ENCODE peak calls at places on chromosomes 12 and 14, in seven cellular contexts. One of them, this sample, is unnamed.

GRCh38 chr12:117497407-117497806 is 136.0 kb upstream of the NOS1 start:
- DNase-seq in iPS-NIHi11: no peak
- DNase-seq in progenitor cell of endocrine pancreas: no peak
- DNase-seq in prostate gland: no peak
- DNase-seq in stimulated activated CD4-positive, alpha-beta T cell treated with anti-CD3 and anti-CD28 coated beads, Interleukin-15, amount 100 ng/mL, for 1 hour: no peak
- DNase-seq in activated CD8-positive, alpha-beta T cell treated with anti-CD3 and anti-CD28 coated beads, Interleukin-2, amount 10 ng/mL, durations not matched to agents 7 days and 5 days: no peak
- DNase-seq in T follicular helper cell: no peak
- DNase-seq in this sample: no peak

GRCh38 chr14:54108481-54109471 is 152.2 kb upstream of the BMP4 start:
- DNase-seq in progenitor cell of endocrine pancreas: no peak
- DNase-seq in stimulated activated CD4-positive, alpha-beta T cell treated with anti-CD3 and anti-CD28 coated beads, Interleukin-15, amount 100 ng/mL, for 1 hour: no peak
- DNase-seq in prostate gland: no peak
- DNase-seq in iPS-NIHi11: no peak
- DNase-seq in T follicular helper cell: no peak
- DNase-seq in activated CD8-positive, alpha-beta T cell treated with anti-CD3 and anti-CD28 coated beads, Interleukin-2, amount 10 ng/mL, durations not matched to agents 7 days and 5 days: no peak
- DNase-seq in this sample: peak

GRCh38 chr12:104522985-104523719 is 66.4 kb downstream of the CHST11 start:
- DNase-seq in activated CD8-positive, alpha-beta T cell treated with anti-CD3 and anti-CD28 coated beads, Interleukin-2, amount 10 ng/mL, durations not matched to agents 7 days and 5 days: no peak
- DNase-seq in stimulated activated CD4-positive, alpha-beta T cell treated with anti-CD3 and anti-CD28 coated beads, Interleukin-15, amount 100 ng/mL, for 1 hour: no peak
- DNase-seq in T follicular helper cell: no peak
- DNase-seq in prostate gland: no peak
- DNase-seq in progenitor cell of endocrine pancreas: no peak
- DNase-seq in iPS-NIHi11: no peak
- DNase-seq in this sample: no peak

GRCh38 chr14:105647784-105648608 is 121.6 kb downstream of the TMEM121 start:
- DNase-seq in progenitor cell of endocrine pancreas: no peak
- DNase-seq in stimulated activated CD4-positive, alpha-beta T cell treated with anti-CD3 and anti-CD28 coated beads, Interleukin-15, amount 100 ng/mL, for 1 hour: no peak
- DNase-seq in T follicular helper cell: no peak
- DNase-seq in activated CD8-positive, alpha-beta T cell treated with anti-CD3 and anti-CD28 coated beads, Interleukin-2, amount 10 ng/mL, durations not matched to agents 7 days and 5 days: no peak
- DNase-seq in prostate gland: peak
- DNase-seq in iPS-NIHi11: no peak
- DNase-seq in this sample: no peak

GRCh38 chr12:14280921-14281320 is 84.6 kb upstream of the ATF7IP start:
- DNase-seq in iPS-NIHi11: no peak
- DNase-seq in T follicular helper cell: no peak
- DNase-seq in activated CD8-positive, alpha-beta T cell treated with anti-CD3 and anti-CD28 coated beads, Interleukin-2, amount 10 ng/mL, durations not matched to agents 7 days and 5 days: no peak
- DNase-seq in progenitor cell of endocrine pancreas: no peak
- DNase-seq in stimulated activated CD4-positive, alpha-beta T cell treated with anti-CD3 and anti-CD28 coated beads, Interleukin-15, amount 100 ng/mL, for 1 hour: no peak
- DNase-seq in prostate gland: no peak
- DNase-seq in this sample: no peak

GRCh38 chr14:99731536-99732435 is 47.7 kb downstream of the CYP46A1 start:
- DNase-seq in prostate gland: no peak
- DNase-seq in activated CD8-positive, alpha-beta T cell treated with anti-CD3 and anti-CD28 coated beads, Interleukin-2, amount 10 ng/mL, durations not matched to agents 7 days and 5 days: no peak
- DNase-seq in T follicular helper cell: no peak
- DNase-seq in iPS-NIHi11: no peak
- DNase-seq in progenitor cell of endocrine pancreas: no peak
- DNase-seq in stimulated activated CD4-positive, alpha-beta T cell treated with anti-CD3 and anti-CD28 coated beads, Interleukin-15, amount 100 ng/mL, for 1 hour: no peak
- DNase-seq in this sample: no peak

GRCh38 chr12:52006726-52007157 is at the start of gene TAMALIN:
- DNase-seq in prostate gland: peak
- DNase-seq in T follicular helper cell: peak
- DNase-seq in stimulated activated CD4-positive, alpha-beta T cell treated with anti-CD3 and anti-CD28 coated beads, Interleukin-15, amount 100 ng/mL, for 1 hour: peak
- DNase-seq in iPS-NIHi11: peak
- DNase-seq in activated CD8-positive, alpha-beta T cell treated with anti-CD3 and anti-CD28 coated beads, Interleukin-2, amount 10 ng/mL, durations not matched to agents 7 days and 5 days: peak
- DNase-seq in progenitor cell of endocrine pancreas: peak
- DNase-seq in this sample: peak

GRCh38 chr12:54431911-54432814 is 13.1 kb upstream of the ITGA5 start:
- DNase-seq in iPS-NIHi11: peak
- DNase-seq in activated CD8-positive, alpha-beta T cell treated with anti-CD3 and anti-CD28 coated beads, Interleukin-2, amount 10 ng/mL, durations not matched to agents 7 days and 5 days: peak
- DNase-seq in prostate gland: no peak
- DNase-seq in progenitor cell of endocrine pancreas: no peak
- DNase-seq in T follicular helper cell: no peak
- DNase-seq in stimulated activated CD4-positive, alpha-beta T cell treated with anti-CD3 and anti-CD28 coated beads, Interleukin-15, amount 100 ng/mL, for 1 hour: no peak
- DNase-seq in this sample: peak

GRCh38 chr12:109759595-109759994 is 46.0 kb downstream of the FAM222A start:
- DNase-seq in prostate gland: no peak
- DNase-seq in stimulated activated CD4-positive, alpha-beta T cell treated with anti-CD3 and anti-CD28 coated beads, Interleukin-15, amount 100 ng/mL, for 1 hour: no peak
- DNase-seq in T follicular helper cell: no peak
- DNase-seq in progenitor cell of endocrine pancreas: peak
- DNase-seq in activated CD8-positive, alpha-beta T cell treated with anti-CD3 and anti-CD28 coated beads, Interleukin-2, amount 10 ng/mL, durations not matched to agents 7 days and 5 days: no peak
- DNase-seq in iPS-NIHi11: no peak
- DNase-seq in this sample: no peak

GRCh38 chr14:54317396-54317795 is 79.4 kb upstream of the CDKN3 start:
- DNase-seq in activated CD8-positive, alpha-beta T cell treated with anti-CD3 and anti-CD28 coated beads, Interleukin-2, amount 10 ng/mL, durations not matched to agents 7 days and 5 days: no peak
- DNase-seq in iPS-NIHi11: no peak
- DNase-seq in stimulated activated CD4-positive, alpha-beta T cell treated with anti-CD3 and anti-CD28 coated beads, Interleukin-15, amount 100 ng/mL, for 1 hour: no peak
- DNase-seq in prostate gland: no peak
- DNase-seq in progenitor cell of endocrine pancreas: no peak
- DNase-seq in T follicular helper cell: no peak
- DNase-seq in this sample: no peak

GRCh38 chr14:70721542-70721941 is 79.8 kb downstream of the TTC9 start:
- DNase-seq in activated CD8-positive, alpha-beta T cell treated with anti-CD3 and anti-CD28 coated beads, Interleukin-2, amount 10 ng/mL, durations not matched to agents 7 days and 5 days: no peak
- DNase-seq in stimulated activated CD4-positive, alpha-beta T cell treated with anti-CD3 and anti-CD28 coated beads, Interleukin-15, amount 100 ng/mL, for 1 hour: no peak
- DNase-seq in progenitor cell of endocrine pancreas: no peak
- DNase-seq in prostate gland: no peak
- DNase-seq in iPS-NIHi11: no peak
- DNase-seq in T follicular helper cell: no peak
- DNase-seq in this sample: no peak

GRCh38 chr12:80512781-80513180 is 68.7 kb downstream of the PTPRQ start:
- DNase-seq in T follicular helper cell: no peak
- DNase-seq in activated CD8-positive, alpha-beta T cell treated with anti-CD3 and anti-CD28 coated beads, Interleukin-2, amount 10 ng/mL, durations not matched to agents 7 days and 5 days: no peak
- DNase-seq in progenitor cell of endocrine pancreas: no peak
- DNase-seq in prostate gland: no peak
- DNase-seq in stimulated activated CD4-positive, alpha-beta T cell treated with anti-CD3 and anti-CD28 coated beads, Interleukin-15, amount 100 ng/mL, for 1 hour: no peak
- DNase-seq in iPS-NIHi11: no peak
- DNase-seq in this sample: no peak

GRCh38 chr14:61219256-61219655 is 61.9 kb downstream of the TMEM30B start:
- DNase-seq in activated CD8-positive, alpha-beta T cell treated with anti-CD3 and anti-CD28 coated beads, Interleukin-2, amount 10 ng/mL, durations not matched to agents 7 days and 5 days: no peak
- DNase-seq in T follicular helper cell: no peak
- DNase-seq in iPS-NIHi11: no peak
- DNase-seq in progenitor cell of endocrine pancreas: no peak
- DNase-seq in prostate gland: no peak
- DNase-seq in stimulated activated CD4-positive, alpha-beta T cell treated with anti-CD3 and anti-CD28 coated beads, Interleukin-15, amount 100 ng/mL, for 1 hour: no peak
- DNase-seq in this sample: no peak

GRCh38 chr12:93766802-93767523 is 89.8 kb downstream of the CRADD start:
- DNase-seq in progenitor cell of endocrine pancreas: no peak
- DNase-seq in activated CD8-positive, alpha-beta T cell treated with anti-CD3 and anti-CD28 coated beads, Interleukin-2, amount 10 ng/mL, durations not matched to agents 7 days and 5 days: peak
- DNase-seq in stimulated activated CD4-positive, alpha-beta T cell treated with anti-CD3 and anti-CD28 coated beads, Interleukin-15, amount 100 ng/mL, for 1 hour: no peak
- DNase-seq in prostate gland: peak
- DNase-seq in T follicular helper cell: no peak
- DNase-seq in iPS-NIHi11: peak
- DNase-seq in this sample: peak

GRCh38 chr12:91633734-91634357 is 451.2 kb upstream of the DCN start:
- DNase-seq in T follicular helper cell: no peak
- DNase-seq in stimulated activated CD4-positive, alpha-beta T cell treated with anti-CD3 and anti-CD28 coated beads, Interleukin-15, amount 100 ng/mL, for 1 hour: no peak
- DNase-seq in progenitor cell of endocrine pancreas: no peak
- DNase-seq in prostate gland: no peak
- DNase-seq in activated CD8-positive, alpha-beta T cell treated with anti-CD3 and anti-CD28 coated beads, Interleukin-2, amount 10 ng/mL, durations not matched to agents 7 days and 5 days: no peak
- DNase-seq in iPS-NIHi11: no peak
- DNase-seq in this sample: no peak

GRCh38 chr12:53234236-53234635 is 2.2 kb upstream of the RARG start:
- DNase-seq in iPS-NIHi11: peak
- DNase-seq in progenitor cell of endocrine pancreas: no peak
- DNase-seq in stimulated activated CD4-positive, alpha-beta T cell treated with anti-CD3 and anti-CD28 coated beads, Interleukin-15, amount 100 ng/mL, for 1 hour: no peak
- DNase-seq in prostate gland: no peak
- DNase-seq in activated CD8-positive, alpha-beta T cell treated with anti-CD3 and anti-CD28 coated beads, Interleukin-2, amount 10 ng/mL, durations not matched to agents 7 days and 5 days: no peak
- DNase-seq in T follicular helper cell: no peak
- DNase-seq in this sample: no peak

GRCh38 chr12:127145929-127146789 is 1120.8 kb upstream of the TMEM132C start:
- DNase-seq in progenitor cell of endocrine pancreas: no peak
- DNase-seq in stimulated activated CD4-positive, alpha-beta T cell treated with anti-CD3 and anti-CD28 coated beads, Interleukin-15, amount 100 ng/mL, for 1 hour: peak
- DNase-seq in iPS-NIHi11: peak
- DNase-seq in T follicular helper cell: peak
- DNase-seq in activated CD8-positive, alpha-beta T cell treated with anti-CD3 and anti-CD28 coated beads, Interleukin-2, amount 10 ng/mL, durations not matched to agents 7 days and 5 days: peak
- DNase-seq in prostate gland: peak
- DNase-seq in this sample: peak

GRCh38 chr14:101593411-101594181 is 32.3 kb downstream of the DIO3 start:
- DNase-seq in activated CD8-positive, alpha-beta T cell treated with anti-CD3 and anti-CD28 coated beads, Interleukin-2, amount 10 ng/mL, durations not matched to agents 7 days and 5 days: no peak
- DNase-seq in T follicular helper cell: no peak
- DNase-seq in progenitor cell of endocrine pancreas: no peak
- DNase-seq in prostate gland: no peak
- DNase-seq in stimulated activated CD4-positive, alpha-beta T cell treated with anti-CD3 and anti-CD28 coated beads, Interleukin-15, amount 100 ng/mL, for 1 hour: no peak
- DNase-seq in iPS-NIHi11: peak
- DNase-seq in this sample: no peak

GRCh38 chr14:33617154-33617553 is 333.7 kb downstream of the EGLN3 start:
- DNase-seq in T follicular helper cell: no peak
- DNase-seq in stimulated activated CD4-positive, alpha-beta T cell treated with anti-CD3 and anti-CD28 coated beads, Interleukin-15, amount 100 ng/mL, for 1 hour: no peak
- DNase-seq in iPS-NIHi11: no peak
- DNase-seq in prostate gland: no peak
- DNase-seq in progenitor cell of endocrine pancreas: no peak
- DNase-seq in activated CD8-positive, alpha-beta T cell treated with anti-CD3 and anti-CD28 coated beads, Interleukin-2, amount 10 ng/mL, durations not matched to agents 7 days and 5 days: no peak
- DNase-seq in this sample: no peak

GRCh38 chr12:77648716-77649115 is 182.0 kb upstream of the NAV3 start:
- DNase-seq in prostate gland: no peak
- DNase-seq in activated CD8-positive, alpha-beta T cell treated with anti-CD3 and anti-CD28 coated beads, Interleukin-2, amount 10 ng/mL, durations not matched to agents 7 days and 5 days: no peak
- DNase-seq in stimulated activated CD4-positive, alpha-beta T cell treated with anti-CD3 and anti-CD28 coated beads, Interleukin-15, amount 100 ng/mL, for 1 hour: no peak
- DNase-seq in iPS-NIHi11: no peak
- DNase-seq in progenitor cell of endocrine pancreas: no peak
- DNase-seq in T follicular helper cell: no peak
- DNase-seq in this sample: no peak

GRCh38 chr12:5177096-5177495 is 133.4 kb downstream of the KCNA5 start:
- DNase-seq in activated CD8-positive, alpha-beta T cell treated with anti-CD3 and anti-CD28 coated beads, Interleukin-2, amount 10 ng/mL, durations not matched to agents 7 days and 5 days: no peak
- DNase-seq in T follicular helper cell: no peak
- DNase-seq in iPS-NIHi11: no peak
- DNase-seq in prostate gland: no peak
- DNase-seq in progenitor cell of endocrine pancreas: no peak
- DNase-seq in stimulated activated CD4-positive, alpha-beta T cell treated with anti-CD3 and anti-CD28 coated beads, Interleukin-15, amount 100 ng/mL, for 1 hour: no peak
- DNase-seq in this sample: no peak

GRCh38 chr12:65434737-65435136 is 156.3 kb downstream of the MSRB3 start:
- DNase-seq in prostate gland: no peak
- DNase-seq in activated CD8-positive, alpha-beta T cell treated with anti-CD3 and anti-CD28 coated beads, Interleukin-2, amount 10 ng/mL, durations not matched to agents 7 days and 5 days: no peak
- DNase-seq in progenitor cell of endocrine pancreas: no peak
- DNase-seq in T follicular helper cell: no peak
- DNase-seq in stimulated activated CD4-positive, alpha-beta T cell treated with anti-CD3 and anti-CD28 coated beads, Interleukin-15, amount 100 ng/mL, for 1 hour: no peak
- DNase-seq in iPS-NIHi11: no peak
- DNase-seq in this sample: no peak

GRCh38 chr12:16950041-16950677 is 344.2 kb upstream of the LMO3 start:
- DNase-seq in prostate gland: no peak
- DNase-seq in iPS-NIHi11: peak
- DNase-seq in stimulated activated CD4-positive, alpha-beta T cell treated with anti-CD3 and anti-CD28 coated beads, Interleukin-15, amount 100 ng/mL, for 1 hour: no peak
- DNase-seq in T follicular helper cell: no peak
- DNase-seq in progenitor cell of endocrine pancreas: no peak
- DNase-seq in activated CD8-positive, alpha-beta T cell treated with anti-CD3 and anti-CD28 coated beads, Interleukin-2, amount 10 ng/mL, durations not matched to agents 7 days and 5 days: no peak
- DNase-seq in this sample: no peak

GRCh38 chr14:32941668-32942065 is 3.0 kb downstream of the NPAS3 start:
- DNase-seq in iPS-NIHi11: no peak
- DNase-seq in T follicular helper cell: no peak
- DNase-seq in activated CD8-positive, alpha-beta T cell treated with anti-CD3 and anti-CD28 coated beads, Interleukin-2, amount 10 ng/mL, durations not matched to agents 7 days and 5 days: no peak
- DNase-seq in stimulated activated CD4-positive, alpha-beta T cell treated with anti-CD3 and anti-CD28 coated beads, Interleukin-15, amount 100 ng/mL, for 1 hour: no peak
- DNase-seq in progenitor cell of endocrine pancreas: no peak
- DNase-seq in prostate gland: no peak
- DNase-seq in this sample: no peak

GRCh38 chr14:99747582-99748330 is 45.5 kb upstream of the EML1 start:
- DNase-seq in prostate gland: no peak
- DNase-seq in stimulated activated CD4-positive, alpha-beta T cell treated with anti-CD3 and anti-CD28 coated beads, Interleukin-15, amount 100 ng/mL, for 1 hour: no peak
- DNase-seq in T follicular helper cell: no peak
- DNase-seq in iPS-NIHi11: no peak
- DNase-seq in activated CD8-positive, alpha-beta T cell treated with anti-CD3 and anti-CD28 coated beads, Interleukin-2, amount 10 ng/mL, durations not matched to agents 7 days and 5 days: no peak
- DNase-seq in progenitor cell of endocrine pancreas: no peak
- DNase-seq in this sample: no peak

GRCh38 chr14:32087173-32087861 is 10.2 kb downstream of the ARHGAP5 start:
- DNase-seq in progenitor cell of endocrine pancreas: no peak
- DNase-seq in stimulated activated CD4-positive, alpha-beta T cell treated with anti-CD3 and anti-CD28 coated beads, Interleukin-15, amount 100 ng/mL, for 1 hour: no peak
- DNase-seq in iPS-NIHi11: peak
- DNase-seq in prostate gland: no peak
- DNase-seq in activated CD8-positive, alpha-beta T cell treated with anti-CD3 and anti-CD28 coated beads, Interleukin-2, amount 10 ng/mL, durations not matched to agents 7 days and 5 days: no peak
- DNase-seq in T follicular helper cell: no peak
- DNase-seq in this sample: no peak

GRCh38 chr12:753401-754237 is 1.2 kb downstream of the WNK1 start:
- DNase-seq in T follicular helper cell: peak
- DNase-seq in progenitor cell of endocrine pancreas: peak
- DNase-seq in stimulated activated CD4-positive, alpha-beta T cell treated with anti-CD3 and anti-CD28 coated beads, Interleukin-15, amount 100 ng/mL, for 1 hour: peak
- DNase-seq in iPS-NIHi11: peak
- DNase-seq in activated CD8-positive, alpha-beta T cell treated with anti-CD3 and anti-CD28 coated beads, Interleukin-2, amount 10 ng/mL, durations not matched to agents 7 days and 5 days: peak
- DNase-seq in prostate gland: peak
- DNase-seq in this sample: peak

This sample was measured in lung microvascular endothelial cell.